ENCODE peak calls at places on chromosomes 6 and 20, in seven cellular contexts. O, I, H, S, Y, C and T are unnamed samples.

GRCh38 chr6:157571269-157571668 is 190.3 kb downstream of the ZDHHC14 start:
- DNase-seq in H (no peak), S (no peak), Y (no peak), I (no peak), C (no peak), O (no peak), T (no peak)

GRCh38 chr6:12957321-12958051 is 240.9 kb downstream of the PHACTR1 start:
- DNase-seq in H (peak), O (peak), I (peak), C (peak), S (no peak), Y (peak), T (peak)

GRCh38 chr20:52923123-52923543 is 49.0 kb upstream of the TSHZ2 start:
- DNase-seq in S (no peak), H (peak), Y (no peak), I (no peak), C (peak), O (no peak), T (no peak)

GRCh38 chr6:1641391-1641790 is 31.7 kb downstream of the FOXC1 start:
- DNase-seq in H (no peak), O (no peak), C (no peak), S (no peak), Y (peak), I (peak), T (no peak)

GRCh38 chr6:46353450-46353998 is 137.7 kb downstream of the RCAN2 start:
- DNase-seq in I (no peak), O (no peak), C (no peak), S (no peak), H (no peak), Y (no peak), T (no peak)

GRCh38 chr6:127178746-127179145 is 60.3 kb downstream of the RSPO3 start:
- DNase-seq in H (no peak), I (no peak), S (no peak), C (no peak), O (no peak), Y (no peak), T (no peak)

GRCh38 chr20:12180107-12180661 is 262.5 kb downstream of the BTBD3 start:
- DNase-seq in I (no peak), Y (no peak), S (peak), C (no peak), O (no peak), H (no peak), T (no peak)

GRCh38 chr6:136468711-136469110 is 81.5 kb downstream of the MAP7 start:
- DNase-seq in I (no peak), Y (no peak), H (no peak), O (peak), C (no peak), S (no peak), T (no peak)

GRCh38 chr20:4375881-4376280 is 345.8 kb upstream of the PRND start:
- DNase-seq in Y (no peak), C (no peak), I (no peak), S (no peak), H (no peak), O (peak), T (no peak)

GRCh38 chr6:4712291-4712690 is 63.9 kb upstream of the CDYL start:
- DNase-seq in O (no peak), Y (no peak), S (no peak), I (no peak), H (no peak), C (no peak), T (no peak)

GRCh38 chr6:27957526-27957925 is 485 bp downstream of the OR2B6 start:
- DNase-seq in H (no peak), Y (no peak), O (no peak), I (no peak), C (no peak), S (no peak), T (no peak)